ENCODE peak calls at places on chromosomes 12 and 14, in six cellular contexts. P is fibroblast of the aortic adventitia; C is stimulated activated CD8-positive, alpha-beta memory T cell treated with anti-CD3 and anti-CD28 coated beads, Interleukin-2, amount 100 ng/mL, for 48 hours; A is stimulated activated CD4-positive, alpha-beta T cell treated with anti-CD3 and anti-CD28 coated beads, TNF-alpha, amount 100 ng/mL, for 48 hours; X is activated CD4-positive, alpha-beta T cell treated with anti-CD3 and anti-CD28 coated beads, Interleukin-2, amount 50 U/mL, for 4 hours; Z is neuronal stem cell. K is an unnamed sample.
A peak's percentile ranks its signal among the peaks of the same experiment; 100 is the strongest.

GRCh38 chr12:28209782-28210181 is 19.5 kb downstream of the CCDC91 start:
- DNase-seq in P (no peak), C (no peak), A (no peak), X (no peak), Z (no peak), K (no peak)

GRCh38 chr14:78614651-78615050 is 444.5 kb downstream of the NRXN3 start:
- DNase-seq in P (no peak), C (no peak), A (no peak), X (no peak), Z (no peak), K (no peak)

GRCh38 chr12:129704232-129704830 is 199.5 kb downstream of the TMEM132D start:
- DNase-seq in P (no peak), C (no peak), A (no peak), X (no peak), Z (no peak), K (no peak)

GRCh38 chr14:71141701-71142374 is 234.6 kb downstream of the PCNX1 start:
- DNase-seq in P (peak; percentile 58), C (no peak), A (no peak), X (no peak), Z (no peak), K (no peak)

GRCh38 chr14:101037021-101037817 is 133.7 kb upstream of the RTL1 start:
- DNase-seq in P (no peak), C (no peak), A (no peak), X (no peak), Z (no peak), K (no peak)

GRCh38 chr14:73953731-73954130 is 3.6 kb downstream of the COQ6 start:
- DNase-seq in P (no peak), C (no peak), A (no peak), X (no peak), Z (no peak), K (no peak)

GRCh38 chr12:51752490-51752889 is 96.0 kb downstream of the FIGNL2 start:
- DNase-seq in P (peak; percentile 92), C (no peak), A (no peak), X (no peak), Z (peak; percentile 20), K (peak; percentile 44)

GRCh38 chr14:94364964-94365363 is 23.4 kb downstream of the SERPINA1 start:
- DNase-seq in P (no peak), C (no peak), A (no peak), X (no peak), Z (no peak), K (no peak)

GRCh38 chr12:89710873-89711179 is 2.2 kb upstream of the ATP2B1 start:
- DNase-seq in P (no peak), C (no peak), A (no peak), X (no peak), Z (no peak), K (no peak)

GRCh38 chr14:51093371-51094281 is 1.3 kb downstream of the TRIM9 start:
- DNase-seq in P (no peak), C (peak; percentile 25), A (no peak), X (peak; percentile 27), Z (peak; percentile 36), K (peak; percentile 57)

GRCh38 chr14:93888995-93889394 is 38.1 kb upstream of the FAM181A start:
- DNase-seq in P (no peak), C (no peak), A (no peak), X (no peak), Z (no peak), K (no peak)

GRCh38 chr12:79766705-79767464 is 76.1 kb upstream of the PAWR start:
- DNase-seq in P (peak; percentile 26), C (no peak), A (no peak), X (no peak), Z (no peak), K (no peak)

GRCh38 chr12:34291426-34291901 is 269.2 kb downstream of the ALG10 start:
- DNase-seq in P (no peak), C (no peak), A (no peak), X (no peak), Z (no peak), K (no peak)

GRCh38 chr14:103514596-103515421 is 7.8 kb downstream of the CKB start:
- DNase-seq in P (no peak), C (no peak), A (no peak), X (no peak), Z (no peak), K (no peak)

GRCh38 chr12:71164877-71165197 is 7.0 kb upstream of the TSPAN8 start:
- DNase-seq in P (no peak), C (no peak), A (no peak), X (no peak), Z (no peak), K (no peak)

GRCh38 chr12:49154221-49154620 is 23.0 kb upstream of the TUBA1B start:
- DNase-seq in P (no peak), C (no peak), A (no peak), X (no peak), Z (no peak), K (no peak)

GRCh38 chr12:3041558-3042164 is 35.5 kb upstream of the TSPAN9 start:
- DNase-seq in P (peak; percentile 71), C (peak; percentile 30), A (peak; percentile 34), X (peak; percentile 23), Z (peak; percentile 68), K (peak; percentile 73)

GRCh38 chr14:72045271-72045670 is 113.0 kb downstream of the RGS6 start:
- DNase-seq in P (no peak), C (no peak), A (no peak), X (no peak), Z (no peak), K (no peak)

GRCh38 chr12:133145981-133146380 is 15.6 kb downstream of the ZNF10 start:
- DNase-seq in P (no peak), C (no peak), A (no peak), X (no peak), Z (no peak), K (no peak)

GRCh38 chr12:90801776-90802175 is 153.2 kb downstream of the CCER1 start:
- DNase-seq in P (peak; percentile 60), C (no peak), A (no peak), X (no peak), Z (no peak), K (no peak)

GRCh38 chr14:69354383-69355154 is 43.5 kb downstream of the ERH start:
- DNase-seq in P (no peak), C (peak; percentile 47), A (peak; percentile 60), X (peak; percentile 53), Z (no peak), K (no peak)

GRCh38 chr14:73253721-73254120 is 16.4 kb downstream of the PAPLN start:
- DNase-seq in P (no peak), C (no peak), A (no peak), X (no peak), Z (no peak), K (no peak)

GRCh38 chr12:62912644-62913043 is 22.3 kb downstream of the PPM1H start:
- DNase-seq in P (no peak), C (no peak), A (no peak), X (no peak), Z (no peak), K (no peak)

GRCh38 chr14:89409961-89410360 is 7.1 kb downstream of the FOXN3 start:
- DNase-seq in P (no peak), C (no peak), A (no peak), X (no peak), Z (no peak), K (no peak)

GRCh38 chr14:88518592-88519512 is 36.0 kb downstream of the PTPN21 start:
- DNase-seq in P (peak; percentile 76), C (no peak), A (no peak), X (no peak), Z (no peak), K (no peak)

GRCh38 chr12:32881702-32882101 is 14.9 kb downstream of the PKP2 start:
- DNase-seq in P (no peak), C (no peak), A (no peak), X (no peak), Z (no peak), K (no peak)

GRCh38 chr14:56805992-56806737 is 4.1 kb downstream of the OTX2 start:
- DNase-seq in P (no peak), C (no peak), A (no peak), X (no peak), Z (no peak), K (no peak)

GRCh38 chr12:130920711-130921381 is 32.9 kb upstream of the ADGRD1 start:
- DNase-seq in P (peak; percentile 97), C (no peak), A (no peak), X (no peak), Z (no peak), K (no peak)

GRCh38 chr12:69350002-69350626 is 1.9 kb downstream of the LYZ start:
- DNase-seq in P (no peak), C (no peak), A (no peak), X (no peak), Z (no peak), K (no peak)

K was measured in nephron progenitor cell.